ENCODE peak calls at places on chromosomes 12 and 14, in seven cellular contexts. One of them, this sample, is unnamed.

GRCh38 chr12:95605875-95606274 is 54.6 kb upstream of the USP44 start:
- DNase-seq in HCT116: no peak
- DNase-seq in fibroblast of lung: no peak
- DNase-seq in colonic mucosa: no peak
- DNase-seq in GM23248: peak
- DNase-seq in IMR-90: no peak
- DNase-seq in neuronal stem cell: no peak
- DNase-seq in this sample: no peak

GRCh38 chr14:69763761-69764510 is 3.0 kb upstream of the SRSF5 start:
- DNase-seq in HCT116: no peak
- DNase-seq in fibroblast of lung: no peak
- DNase-seq in colonic mucosa: no peak
- DNase-seq in GM23248: no peak
- DNase-seq in IMR-90: peak
- DNase-seq in neuronal stem cell: no peak
- DNase-seq in this sample: no peak

GRCh38 chr12:132312516-132312915 is 16.9 kb downstream of the GALNT9 start:
- DNase-seq in HCT116: no peak
- DNase-seq in fibroblast of lung: no peak
- DNase-seq in colonic mucosa: no peak
- DNase-seq in GM23248: no peak
- DNase-seq in IMR-90: no peak
- DNase-seq in neuronal stem cell: no peak
- DNase-seq in this sample: no peak

GRCh38 chr12:63003223-63003819 is 68.4 kb upstream of the PPM1H start:
- DNase-seq in HCT116: no peak
- DNase-seq in fibroblast of lung: no peak
- DNase-seq in colonic mucosa: no peak
- DNase-seq in GM23248: no peak
- DNase-seq in IMR-90: no peak
- DNase-seq in neuronal stem cell: no peak
- DNase-seq in this sample: no peak

GRCh38 chr14:99468836-99469592 is 11.6 kb downstream of the SETD3 start:
- DNase-seq in HCT116: no peak
- DNase-seq in fibroblast of lung: no peak
- DNase-seq in colonic mucosa: no peak
- DNase-seq in GM23248: no peak
- DNase-seq in IMR-90: peak
- DNase-seq in neuronal stem cell: no peak
- DNase-seq in this sample: no peak

GRCh38 chr12:5503371-5503770 is 71.5 kb downstream of the NTF3 start:
- DNase-seq in HCT116: no peak
- DNase-seq in fibroblast of lung: no peak
- DNase-seq in colonic mucosa: no peak
- DNase-seq in GM23248: no peak
- DNase-seq in IMR-90: no peak
- DNase-seq in neuronal stem cell: no peak
- DNase-seq in this sample: no peak

GRCh38 chr12:90627180-90627896 is 327.6 kb downstream of the CCER1 start:
- DNase-seq in HCT116: no peak
- DNase-seq in fibroblast of lung: no peak
- DNase-seq in colonic mucosa: no peak
- DNase-seq in GM23248: peak
- DNase-seq in IMR-90: peak
- DNase-seq in neuronal stem cell: no peak
- DNase-seq in this sample: no peak

GRCh38 chr12:25937096-25937495 is 21.4 kb upstream of the RASSF8 start:
- DNase-seq in HCT116: no peak
- DNase-seq in fibroblast of lung: no peak
- DNase-seq in colonic mucosa: no peak
- DNase-seq in GM23248: no peak
- DNase-seq in IMR-90: no peak
- DNase-seq in neuronal stem cell: no peak
- DNase-seq in this sample: no peak

GRCh38 chr14:95875831-95876768 is 532 bp upstream of the TUNAR start:
- DNase-seq in HCT116: no peak
- DNase-seq in fibroblast of lung: no peak
- DNase-seq in colonic mucosa: no peak
- DNase-seq in GM23248: no peak
- DNase-seq in IMR-90: no peak
- DNase-seq in neuronal stem cell: peak
- DNase-seq in this sample: no peak

GRCh38 chr12:131095826-131096680 is 142.3 kb downstream of the ADGRD1 start:
- DNase-seq in HCT116: no peak
- DNase-seq in fibroblast of lung: no peak
- DNase-seq in colonic mucosa: no peak
- DNase-seq in GM23248: no peak
- DNase-seq in IMR-90: no peak
- DNase-seq in neuronal stem cell: no peak
- DNase-seq in this sample: no peak

GRCh38 chr12:7129647-7130536 is at the start of gene CLSTN3:
- DNase-seq in HCT116: no peak
- DNase-seq in fibroblast of lung: peak
- DNase-seq in colonic mucosa: peak
- DNase-seq in GM23248: peak
- DNase-seq in IMR-90: peak
- DNase-seq in neuronal stem cell: peak
- DNase-seq in this sample: no peak

GRCh38 chr12:7130791-7131501 is 775 bp downstream of the CLSTN3 start:
- DNase-seq in HCT116: no peak
- DNase-seq in fibroblast of lung: peak
- DNase-seq in colonic mucosa: peak
- DNase-seq in GM23248: peak
- DNase-seq in IMR-90: peak
- DNase-seq in neuronal stem cell: no peak
- DNase-seq in this sample: no peak

GRCh38 chr12:7127916-7128626 is 618 bp downstream of the RBP5 start:
- DNase-seq in HCT116: no peak
- DNase-seq in fibroblast of lung: no peak
- DNase-seq in colonic mucosa: no peak
- DNase-seq in GM23248: no peak
- DNase-seq in IMR-90: no peak
- DNase-seq in neuronal stem cell: no peak
- DNase-seq in this sample: no peak

GRCh38 chr12:7130537-7130790 is 293 bp downstream of the CLSTN3 start:
- DNase-seq in HCT116: no peak
- DNase-seq in fibroblast of lung: no peak
- DNase-seq in colonic mucosa: no peak
- DNase-seq in GM23248: no peak
- DNase-seq in IMR-90: no peak
- DNase-seq in neuronal stem cell: no peak
- DNase-seq in this sample: no peak

GRCh38 chr12:7128681-7129593 is at the start of gene RBP5:
- DNase-seq in HCT116: no peak
- DNase-seq in fibroblast of lung: no peak
- DNase-seq in colonic mucosa: no peak
- DNase-seq in GM23248: no peak
- DNase-seq in IMR-90: no peak
- DNase-seq in neuronal stem cell: no peak
- DNase-seq in this sample: no peak
- H3K27ac ChIP-seq in HCT116: peak
- H3K27ac ChIP-seq in fibroblast of lung: no peak
- H3K27ac ChIP-seq in colonic mucosa: peak
- H3K27ac ChIP-seq in GM23248: no peak
- H3K27ac ChIP-seq in IMR-90: no peak
- H3K27ac ChIP-seq in neuronal stem cell: no peak
- H3K27ac ChIP-seq in this sample: no peak

GRCh38 chr14:89489796-89490506 is 72.9 kb upstream of the FOXN3 start:
- DNase-seq in HCT116: no peak
- DNase-seq in fibroblast of lung: peak
- DNase-seq in colonic mucosa: no peak
- DNase-seq in GM23248: peak
- DNase-seq in IMR-90: peak
- DNase-seq in neuronal stem cell: no peak
- DNase-seq in this sample: no peak
- H3K4me3 ChIP-seq in HCT116: no peak
- H3K4me3 ChIP-seq in fibroblast of lung: peak
- H3K4me3 ChIP-seq in colonic mucosa: no peak
- H3K4me3 ChIP-seq in GM23248: peak
- H3K4me3 ChIP-seq in IMR-90: peak
- H3K4me3 ChIP-seq in neuronal stem cell: no peak
- H3K4me3 ChIP-seq in this sample: no peak

GRCh38 chr12:2283480-2283879 is 230.7 kb downstream of the CACNA1C start:
- DNase-seq in HCT116: no peak
- DNase-seq in fibroblast of lung: no peak
- DNase-seq in colonic mucosa: no peak
- DNase-seq in GM23248: no peak
- DNase-seq in IMR-90: no peak
- DNase-seq in neuronal stem cell: no peak
- DNase-seq in this sample: no peak
- H3K9ac ChIP-seq in HCT116: no peak
- H3K9ac ChIP-seq in fibroblast of lung: no peak
- H3K9ac ChIP-seq in colonic mucosa: no peak
- H3K9ac ChIP-seq in GM23248: peak
- H3K9ac ChIP-seq in IMR-90: peak
- H3K9ac ChIP-seq in neuronal stem cell: no peak
- H3K9ac ChIP-seq in this sample: peak

DNA sequence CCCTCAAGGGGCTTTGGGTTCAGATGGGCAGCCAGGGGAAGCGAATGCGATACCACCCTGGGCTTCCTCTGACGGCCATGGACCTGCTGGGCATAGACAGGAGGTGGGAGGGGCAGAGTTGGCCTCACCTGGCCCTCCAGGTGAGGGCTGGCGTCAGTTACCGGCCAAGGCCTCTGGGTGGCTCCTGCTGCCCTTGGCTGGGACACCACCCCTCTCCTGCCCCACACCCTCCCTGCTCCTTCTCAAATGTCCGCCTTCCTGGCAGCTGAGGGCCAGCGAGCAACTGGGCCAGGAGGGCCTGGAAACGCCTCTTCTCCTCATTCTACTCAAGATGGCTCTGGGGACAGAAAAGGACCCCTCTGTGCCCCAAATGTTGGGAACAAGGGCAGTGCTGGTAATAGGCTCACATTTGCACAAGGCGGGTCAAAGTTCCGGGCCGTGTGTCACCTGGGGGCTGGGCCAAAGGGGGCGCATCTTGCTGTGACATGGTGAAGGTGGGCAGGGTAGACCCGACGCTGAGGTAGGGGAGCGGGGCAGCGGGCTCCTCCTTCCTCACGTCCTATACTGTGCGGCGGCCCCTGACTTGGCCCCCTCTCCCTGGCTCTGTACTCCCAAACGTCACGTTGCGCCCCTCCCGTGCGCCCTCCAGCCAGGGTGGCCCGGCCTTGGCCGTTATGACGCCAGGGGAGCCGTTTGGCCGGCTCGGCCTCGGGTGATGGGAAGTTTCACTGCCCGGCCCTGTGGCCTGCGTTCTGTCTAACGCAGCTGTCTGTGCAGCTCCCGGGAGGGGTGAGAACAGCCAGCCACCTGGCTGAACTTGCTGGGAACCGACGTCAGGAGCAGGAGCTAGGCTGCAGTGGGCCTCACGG is 18.1 kb upstream of the DLK1 start:
- DNase-seq in HCT116: peak
- DNase-seq in fibroblast of lung: peak
- DNase-seq in colonic mucosa: peak
- DNase-seq in GM23248: peak
- DNase-seq in IMR-90: peak
- DNase-seq in neuronal stem cell: no peak
- DNase-seq in this sample: no peak
- H3K27ac ChIP-seq in HCT116: peak
- H3K27ac ChIP-seq in fibroblast of lung: no peak
- H3K27ac ChIP-seq in colonic mucosa: no peak
- H3K27ac ChIP-seq in GM23248: no peak
- H3K27ac ChIP-seq in IMR-90: no peak
- H3K27ac ChIP-seq in neuronal stem cell: peak
- H3K27ac ChIP-seq in this sample: no peak

GRCh38 chr12:121536058-121536928 is 44.5 kb downstream of the KDM2B start:
- DNase-seq in HCT116: no peak
- DNase-seq in fibroblast of lung: peak
- DNase-seq in colonic mucosa: peak
- DNase-seq in GM23248: peak
- DNase-seq in IMR-90: peak
- DNase-seq in neuronal stem cell: peak
- DNase-seq in this sample: peak
- H3K4me3 ChIP-seq in HCT116: peak
- H3K4me3 ChIP-seq in fibroblast of lung: peak
- H3K4me3 ChIP-seq in colonic mucosa: peak
- H3K4me3 ChIP-seq in GM23248: peak
- H3K4me3 ChIP-seq in IMR-90: peak
- H3K4me3 ChIP-seq in neuronal stem cell: peak
- H3K4me3 ChIP-seq in this sample: peak

GRCh38 chr14:64875350-64875749 is 4.4 kb downstream of the SPTB start:
- DNase-seq in HCT116: no peak
- DNase-seq in fibroblast of lung: no peak
- DNase-seq in colonic mucosa: no peak
- DNase-seq in GM23248: no peak
- DNase-seq in IMR-90: no peak
- DNase-seq in neuronal stem cell: no peak
- DNase-seq in this sample: no peak

GRCh38 chr14:64885555-64885954 is 5.8 kb upstream of the SPTB start:
- DNase-seq in HCT116: no peak
- DNase-seq in fibroblast of lung: no peak
- DNase-seq in colonic mucosa: no peak
- DNase-seq in GM23248: no peak
- DNase-seq in IMR-90: no peak
- DNase-seq in neuronal stem cell: no peak
- DNase-seq in this sample: no peak

GRCh38 chr14:64879635-64880381 is at the start of gene SPTB:
- DNase-seq in HCT116: no peak
- DNase-seq in fibroblast of lung: no peak
- DNase-seq in colonic mucosa: peak
- DNase-seq in GM23248: peak
- DNase-seq in IMR-90: no peak
- DNase-seq in neuronal stem cell: peak
- DNase-seq in this sample: no peak

GRCh38 chr14:64878775-64879634 is 702 bp downstream of the SPTB start:
- DNase-seq in HCT116: no peak
- DNase-seq in fibroblast of lung: no peak
- DNase-seq in colonic mucosa: peak
- DNase-seq in GM23248: peak
- DNase-seq in IMR-90: no peak
- DNase-seq in neuronal stem cell: peak
- DNase-seq in this sample: no peak

GRCh38 chr14:64880382-64881121 is 845 bp upstream of the SPTB start:
- DNase-seq in HCT116: peak
- DNase-seq in fibroblast of lung: no peak
- DNase-seq in colonic mucosa: peak
- DNase-seq in GM23248: peak
- DNase-seq in IMR-90: no peak
- DNase-seq in neuronal stem cell: peak
- DNase-seq in this sample: no peak
- H3K9ac ChIP-seq in HCT116: peak
- H3K9ac ChIP-seq in fibroblast of lung: no peak
- H3K9ac ChIP-seq in colonic mucosa: peak
- H3K9ac ChIP-seq in GM23248: no peak
- H3K9ac ChIP-seq in IMR-90: no peak
- H3K9ac ChIP-seq in neuronal stem cell: peak
- H3K9ac ChIP-seq in this sample: peak

GRCh38 chr14:67725171-67725570 is 23.5 kb downstream of the RDH12 start:
- DNase-seq in HCT116: no peak
- DNase-seq in fibroblast of lung: no peak
- DNase-seq in colonic mucosa: no peak
- DNase-seq in GM23248: no peak
- DNase-seq in IMR-90: no peak
- DNase-seq in neuronal stem cell: no peak
- DNase-seq in this sample: no peak
- H3K27ac ChIP-seq in HCT116: no peak
- H3K27ac ChIP-seq in fibroblast of lung: no peak
- H3K27ac ChIP-seq in colonic mucosa: no peak
- H3K27ac ChIP-seq in GM23248: no peak
- H3K27ac ChIP-seq in IMR-90: no peak
- H3K27ac ChIP-seq in neuronal stem cell: no peak
- H3K27ac ChIP-seq in this sample: no peak

This sample was measured in SK-N-MC.